ENCODE peak calls at places on chromosomes 11 and 22, in five cellular contexts. O is tibial artery, W is Peyer's patch, Q is neuronal stem cell, J is uterus. L is an unnamed sample. For H3K27me3 and H3K36me3, the result is how much of the 10 kb centered on the place peaks cover.

GRCh38 chr22:36659762-36660509 is 43.6 kb downstream of the CACNG2 start:
- DNase-seq in J (peak), Q (no peak), W (peak), O (peak), L (peak)

GRCh38 chr11:78416285-78417174 is 1.1 kb downstream of the GAB2 start:
- DNase-seq in O (peak), W (peak), Q (peak), J (peak), L (no peak)

GRCh38 chr11:45096636-45097035 is 49.8 kb upstream of the PRDM11 start:
- DNase-seq in O (no peak), W (no peak), Q (no peak), J (no peak), L (no peak)

GRCh38 chr22:23058481-23059336 is 11.6 kb upstream of the GNAZ start:
- DNase-seq in J (no peak), O (peak), Q (no peak), W (peak), L (no peak)

GRCh38 chr22:43859176-43859575 is 3.1 kb downstream of the SULT4A1 start:
- DNase-seq in W (no peak), Q (no peak), J (no peak), O (no peak), L (no peak)

GRCh38 chr11:66505276-66505816 is 5.1 kb upstream of the BBS1 start:
- DNase-seq in J (no peak), O (no peak), Q (no peak), W (no peak), L (no peak)

GRCh38 chr11:912266-912665 is 1.7 kb upstream of the CHID1 start:
- DNase-seq in J (no peak), O (no peak), Q (no peak), W (no peak), L (no peak)

GRCh38 chr11:15651782-15652181 is 537.1 kb downstream of the INSC start:
- DNase-seq in W (no peak), Q (no peak), J (no peak), O (no peak), L (no peak)

GRCh38 chr22:36350751-36351594 is 36.8 kb downstream of the MYH9 start:
- DNase-seq in W (no peak), Q (no peak), J (no peak), O (peak), L (peak)

GRCh38 chr22:48806227-48806781 is 1021.4 kb downstream of the BRD1 start:
- DNase-seq in W (no peak), J (no peak), O (no peak), Q (no peak), L (no peak)

GRCh38 chr11:2128102-2128511 is 11.1 kb downstream of the IGF2 start:
- DNase-seq in Q (no peak), O (no peak), J (no peak), W (no peak), L (no peak)

GRCh38 chr22:43849731-43850130 is 12.6 kb downstream of the SULT4A1 start:
- DNase-seq in J (no peak), W (no peak), Q (no peak), O (peak), L (no peak)

GRCh38 chr11:129637983-129638776 is 177.5 kb upstream of the TMEM45B start:
- DNase-seq in J (no peak), W (no peak), O (no peak), Q (no peak), L (no peak)

GRCh38 chr11:103863497-103863896 is 172.9 kb upstream of the DDI1 start:
- DNase-seq in W (no peak), J (no peak), O (no peak), Q (no peak), L (no peak)

GRCh38 chr11:28099715-28100114 is 8.2 kb downstream of the KIF18A start:
- DNase-seq in W (no peak), J (no peak), O (no peak), Q (no peak), L (no peak)

GRCh38 chr11:2980168-2980840 is 11.8 kb downstream of the NAP1L4 start:
- DNase-seq in W (no peak), J (no peak), O (no peak), Q (no peak), L (no peak)

GRCh38 chr11:110185599-110185998 is 92.4 kb downstream of the ZC3H12C start:
- DNase-seq in J (no peak), O (no peak), Q (no peak), W (no peak), L (no peak)

GRCh38 chr22:46551321-46551720 is 13.9 kb upstream of the CELSR1 start:
- DNase-seq in O (no peak), Q (no peak), J (no peak), W (no peak), L (no peak)

GRCh38 chr22:29011200-29011867 is 50.3 kb downstream of the C22orf31 start:
- DNase-seq in O (no peak), Q (peak), W (no peak), J (no peak), L (no peak)

GRCh38 chr11:119529936-119530335 is 107.0 kb upstream of the THY1 start:
- DNase-seq in Q (no peak), O (peak), W (no peak), J (no peak), L (no peak)

GRCh38 chr11:106706355-106706754 is 311.9 kb downstream of the GUCY1A2 start:
- DNase-seq in Q (no peak), O (no peak), J (no peak), W (no peak), L (peak)

GRCh38 chr11:40125054-40125453 is 1334.4 kb downstream of the LRRC4C start:
- DNase-seq in W (no peak), Q (no peak), O (no peak), J (no peak), L (no peak)

GRCh38 chr11:1896895-1897294 is 5.2 kb upstream of the PRR33 start:
- DNase-seq in O (no peak), W (no peak), J (no peak), Q (no peak), L (no peak)

GRCh38 chr11:36594316-36594989 is at the start of gene IFTAP:
- DNase-seq in O (peak), W (no peak), Q (peak), J (peak), L (peak)

GRCh38 chr22:37739000-37739399 is 42.2 kb downstream of the TRIOBP start:
- DNase-seq in Q (no peak), J (peak), O (no peak), W (peak), L (no peak)

GRCh38 chr11:22558638-22559037 is 67.0 kb downstream of the FANCF start:
- DNase-seq in O (no peak), Q (no peak), J (no peak), W (no peak), L (no peak)

GRCh38 chr11:96543177-96543576 is 153.4 kb downstream of the JRKL start:
- DNase-seq in Q (no peak), O (no peak), W (no peak), J (no peak), L (no peak)

GRCh38 chr11:60925685-60926267 is 1.5 kb downstream of the TMEM132A start:
- DNase-seq in W (no peak), J (no peak), Q (no peak), O (no peak), L (peak)

GRCh38 chr11:117808768-117809167 is 11.8 kb upstream of the DSCAML1 start:
- DNase-seq in W (no peak), O (no peak), Q (no peak), J (no peak), L (no peak)

GRCh38 chr11:35853871-35854270 is 90.0 kb upstream of the LDLRAD3 start:
- DNase-seq in Q (no peak), W (no peak), J (no peak), O (no peak), L (no peak)

GRCh38 chr11:128048121-128048520 is 539.2 kb downstream of the ETS1 start:
- DNase-seq in O (no peak), Q (no peak), J (no peak), W (no peak), L (peak)

GRCh38 chr11:68843703-68844312 is 2.1 kb upstream of the CPT1A start:
- DNase-seq in Q (no peak), J (peak), O (peak), W (peak), L (no peak)

GRCh38 chr11:130047141-130047540 is 22.6 kb upstream of the APLP2 start:
- DNase-seq in Q (no peak), O (no peak), W (no peak), J (no peak), L (no peak)

GRCh38 chr11:75907926-75908527 is 93.0 kb downstream of the UVRAG start:
- DNase-seq in O (no peak), W (no peak), Q (no peak), J (no peak), L (no peak)
- H3K4me3 ChIP-seq in O (no peak), W (no peak), Q (no peak), J (no peak), L (no peak)

GRCh38 chr11:72679869-72680268 is 5.6 kb upstream of the PDE2A start:
- DNase-seq in O (no peak), J (no peak), Q (no peak), W (no peak), L (no peak)
- H3K27me3 ChIP-seq in O (half or more), J (under half), Q (under half), W (under half), L (half or more)

DNA sequence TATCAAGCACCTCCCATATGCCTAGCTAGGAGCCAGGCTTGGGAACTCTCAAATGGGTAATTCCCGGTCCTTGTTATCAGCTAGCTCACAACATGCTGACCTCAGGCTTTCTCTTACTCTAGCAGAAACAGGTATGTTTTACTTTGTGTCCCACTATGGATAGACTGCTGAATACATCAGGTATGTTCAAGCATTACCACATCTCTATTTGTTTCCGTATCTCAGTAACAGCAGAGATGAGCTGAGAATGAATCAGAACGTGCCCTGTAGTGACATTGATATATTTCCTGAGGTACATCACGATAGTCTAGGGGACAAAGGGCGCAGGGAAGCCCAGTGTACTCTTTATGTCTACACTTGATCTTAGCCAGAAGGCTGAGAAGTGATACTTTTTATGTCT is 29.3 kb downstream of the SHISA8 start:
- DNase-seq in Q (no peak), W (no peak), O (no peak), J (no peak), L (no peak)
- H3K36me3 ChIP-seq in Q (half or more), W (under half), O (half or more), J (under half), L (under half)

GRCh38 chr11:64071849-64072248 is 36.1 kb downstream of the FLRT1 start:
- DNase-seq in O (no peak), Q (no peak), W (no peak), J (no peak), L (no peak)
- H3K4me3 ChIP-seq in O (no peak), Q (no peak), W (no peak), J (no peak), L (no peak)

DNA sequence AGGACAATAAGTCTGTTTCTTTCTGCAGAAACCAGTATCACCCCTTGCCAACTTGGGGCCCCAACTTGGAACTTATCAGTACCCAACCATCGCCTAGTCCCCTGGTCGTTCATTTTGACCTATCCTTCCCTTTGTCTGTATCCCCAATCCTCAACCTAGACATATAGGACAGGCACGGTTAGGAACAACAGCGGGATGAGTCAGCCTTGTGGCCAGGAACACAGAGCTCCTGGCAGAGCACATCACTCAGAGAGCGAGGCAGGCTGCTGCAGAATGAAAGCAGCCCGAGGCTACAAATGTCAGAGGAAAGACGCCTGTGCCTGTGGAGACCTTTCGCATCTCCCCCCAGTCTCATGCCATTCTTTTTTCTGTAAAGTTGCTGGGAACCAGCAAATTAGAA is 14.6 kb downstream of the DKK3 start:
- DNase-seq in Q (no peak), J (no peak), W (no peak), O (no peak), L (peak)
- H3K27me3 ChIP-seq in Q (under half), J (under half), W (under half), O (under half), L (under half)

GRCh38 chr11:6458352-6458751 is 15.4 kb downstream of the TRIM3 start:
- DNase-seq in W (no peak), O (no peak), Q (no peak), J (no peak), L (no peak)
- H3K36me3 ChIP-seq in W (under half), O (half or more), Q (half or more), J (under half), L (under half)

GRCh38 chr11:46361283-46362145 is 14.3 kb downstream of the DGKZ start:
- DNase-seq in W (peak), J (no peak), O (peak), Q (no peak), L (no peak)
- H3K4me3 ChIP-seq in W (peak), J (no peak), O (peak), Q (no peak), L (no peak)